ENCODE peak calls at places on chromosomes 3 and 15, in eight cellular contexts. K, X, I, N, U, O, M and E are unnamed samples.
A peak's percentile ranks its signal among the peaks of the same experiment; 100 is the strongest.

GRCh38 chr3:24474862-24475261 is 19.8 kb downstream of the THRB start:
- DNase-seq in U (no peak), M (no peak), I (no peak), N (no peak), K (no peak), O (no peak), X (no peak), E (no peak)

GRCh38 chr15:66704019-66704782 is 2.2 kb downstream of the SMAD6 start:
- DNase-seq in O (no peak), I (no peak), M (no peak), U (no peak), K (no peak), X (no peak), N (no peak), E (no peak)

GRCh38 chr15:48563944-48564343 is 81.6 kb downstream of the FBN1 start:
- DNase-seq in O (no peak), I (peak; percentile 54), U (no peak), N (no peak), M (no peak), K (no peak), X (no peak), E (no peak)

GRCh38 chr3:52227117-52227516 is 1.7 kb upstream of the TLR9 start:
- DNase-seq in M (no peak), O (no peak), U (no peak), X (no peak), N (no peak), K (no peak), I (no peak), E (no peak)

GRCh38 chr15:58424722-58425121 is 7.1 kb upstream of the LIPC start:
- DNase-seq in I (no peak), N (no peak), M (no peak), O (no peak), X (no peak), U (no peak), K (no peak), E (no peak)

GRCh38 chr15:99213187-99213811 is 36.1 kb downstream of the TTC23 start:
- DNase-seq in M (peak; percentile 65), X (peak; percentile 64), K (peak; percentile 67), I (peak; percentile 85), U (peak; percentile 30), N (peak; percentile 33), O (peak; percentile 36), E (no peak)

GRCh38 chr3:150094150-150094932 is 123.6 kb upstream of the PFN2 start:
- DNase-seq in I (peak; percentile 71), N (no peak), U (no peak), K (no peak), M (peak; percentile 86), O (peak; percentile 43), X (no peak), E (peak; percentile 59)

GRCh38 chr3:186241910-186242821 is 119.9 kb downstream of the DGKG start:
- DNase-seq in O (peak; percentile 13), X (peak; percentile 69), M (peak; percentile 37), K (peak; percentile 48), U (no peak), N (no peak), I (peak; percentile 85), E (peak; percentile 78)

GRCh38 chr3:79490165-79491028 is 277.4 kb downstream of the ROBO1 start:
- DNase-seq in K (no peak), N (no peak), I (peak; percentile 97), X (no peak), O (no peak), M (peak; percentile 47), U (no peak), E (no peak)

GRCh38 chr3:46407976-46408375 is 917 bp downstream of the CCRL2 start:
- DNase-seq in U (no peak), K (no peak), X (no peak), M (no peak), N (no peak), O (no peak), I (no peak), E (no peak)

GRCh38 chr15:77122576-77122975 is 51.7 kb upstream of the TSPAN3 start:
- DNase-seq in X (no peak), N (no peak), K (no peak), O (no peak), U (no peak), I (no peak), M (no peak), E (no peak)